ENCODE peak calls at places on chromosome 9, in ten cellular contexts. L, H, W, V, D, P, B, C, F and Q are unnamed samples.

GRCh38 chr9:27033815-27034403 is 28.4 kb upstream of the LRRC19 start:
- DNase-seq in L (peak; percentile 79), H (peak; percentile 66), W (peak; percentile 57), V (no peak), D (peak; percentile 71), P (no peak), B (peak; percentile 66), C (no peak), F (peak; percentile 76), Q (no peak)

GRCh38 chr9:137955586-137955985 is 78.0 kb downstream of the CACNA1B start:
- DNase-seq in L (no peak), H (no peak), W (no peak), V (no peak), D (no peak), P (no peak), B (no peak), C (no peak), F (no peak), Q (no peak)

GRCh38 chr9:89886281-89886700 is 281.5 kb downstream of the GADD45G start:
- DNase-seq in L (no peak), H (no peak), W (no peak), V (no peak), D (no peak), P (no peak), B (no peak), C (no peak), F (no peak), Q (no peak)

GRCh38 chr9:126066131-126066530 is 260.5 kb upstream of the MVB12B start:
- DNase-seq in L (no peak), H (no peak), W (no peak), V (no peak), D (no peak), P (no peak), B (no peak), C (no peak), F (no peak), Q (no peak)

GRCh38 chr9:113599647-113600476 is 136.3 kb downstream of the RGS3 start:
- DNase-seq in L (no peak), H (peak; percentile 59), W (peak; percentile 93), V (peak; percentile 55), D (no peak), P (peak; percentile 22), B (no peak), C (no peak), F (no peak), Q (peak; percentile 70)

GRCh38 chr9:134995792-134996120 is 78.0 kb upstream of the FCN1 start:
- DNase-seq in L (no peak), H (no peak), W (peak; percentile 8), V (peak; percentile 14), D (peak; percentile 21), P (no peak), B (no peak), C (no peak), F (no peak), Q (no peak)

GRCh38 chr9:84791608-84792007 is 122.1 kb downstream of the NTRK2 start:
- DNase-seq in L (no peak), H (peak; percentile 1), W (no peak), V (no peak), D (no peak), P (no peak), B (no peak), C (no peak), F (no peak), Q (no peak)

GRCh38 chr9:72150172-72150571 is 932 bp downstream of the GDA start:
- DNase-seq in L (no peak), H (no peak), W (no peak), V (no peak), D (no peak), P (no peak), B (no peak), C (no peak), F (no peak), Q (no peak)

GRCh38 chr9:133968966-133969617 is 23.0 kb downstream of the VAV2 start:
- DNase-seq in L (no peak), H (no peak), W (no peak), V (peak; percentile 45), D (no peak), P (no peak), B (no peak), C (no peak), F (no peak), Q (no peak)

GRCh38 chr9:133969681-133970580 is 22.2 kb downstream of the VAV2 start:
- DNase-seq in L (no peak), H (no peak), W (no peak), V (peak; percentile 69), D (no peak), P (no peak), B (no peak), C (no peak), F (no peak), Q (no peak)

GRCh38 chr9:133972041-133972970 is 19.8 kb downstream of the VAV2 start:
- DNase-seq in L (no peak), H (no peak), W (no peak), V (peak; percentile 72), D (no peak), P (peak; percentile 64), B (peak; percentile 82), C (no peak), F (no peak), Q (no peak)

GRCh38 chr9:133971121-133971951 is 20.8 kb downstream of the VAV2 start:
- DNase-seq in L (no peak), H (no peak), W (no peak), V (peak; percentile 75), D (no peak), P (no peak), B (no peak), C (no peak), F (no peak), Q (no peak)

DNA sequence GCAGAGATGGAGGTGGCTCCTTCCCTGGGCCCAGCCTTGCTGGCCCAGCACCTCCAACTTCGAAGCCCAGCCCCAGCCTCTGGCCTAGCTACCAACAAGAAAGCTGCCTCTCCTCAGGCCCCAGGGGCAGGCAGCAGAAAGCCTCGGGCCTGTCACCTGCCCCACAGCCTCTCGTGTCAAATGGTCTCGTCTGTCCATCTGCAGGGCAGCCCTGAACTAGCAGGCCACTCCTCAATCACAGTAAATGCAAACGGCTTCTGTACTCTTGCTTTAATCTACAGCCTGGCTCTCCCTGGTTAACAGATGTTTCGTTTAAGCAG is 21.6 kb downstream of the VAV2 start:
- DNase-seq in L (no peak), H (no peak), W (no peak), V (peak; percentile 37), D (no peak), P (no peak), B (no peak), C (no peak), F (no peak), Q (no peak)
- TF ChIP-seq CTCF in L (no peak), H (no peak), W (no peak), V (no peak), D (no peak), P (no peak), B (no peak), C (no peak), F (no peak), Q (no peak)

GRCh38 chr9:16921855-16922254 is 51.4 kb upstream of the BNC2 start:
- DNase-seq in L (no peak), H (peak; percentile 7), W (peak; percentile 53), V (no peak), D (no peak), P (peak; percentile 77), B (no peak), C (no peak), F (no peak), Q (no peak)
- TF ChIP-seq CTCF in L (no peak), H (no peak), W (peak; percentile 8), V (no peak), D (no peak), P (peak; percentile 25), B (no peak), C (no peak), F (no peak), Q (no peak)

DNA sequence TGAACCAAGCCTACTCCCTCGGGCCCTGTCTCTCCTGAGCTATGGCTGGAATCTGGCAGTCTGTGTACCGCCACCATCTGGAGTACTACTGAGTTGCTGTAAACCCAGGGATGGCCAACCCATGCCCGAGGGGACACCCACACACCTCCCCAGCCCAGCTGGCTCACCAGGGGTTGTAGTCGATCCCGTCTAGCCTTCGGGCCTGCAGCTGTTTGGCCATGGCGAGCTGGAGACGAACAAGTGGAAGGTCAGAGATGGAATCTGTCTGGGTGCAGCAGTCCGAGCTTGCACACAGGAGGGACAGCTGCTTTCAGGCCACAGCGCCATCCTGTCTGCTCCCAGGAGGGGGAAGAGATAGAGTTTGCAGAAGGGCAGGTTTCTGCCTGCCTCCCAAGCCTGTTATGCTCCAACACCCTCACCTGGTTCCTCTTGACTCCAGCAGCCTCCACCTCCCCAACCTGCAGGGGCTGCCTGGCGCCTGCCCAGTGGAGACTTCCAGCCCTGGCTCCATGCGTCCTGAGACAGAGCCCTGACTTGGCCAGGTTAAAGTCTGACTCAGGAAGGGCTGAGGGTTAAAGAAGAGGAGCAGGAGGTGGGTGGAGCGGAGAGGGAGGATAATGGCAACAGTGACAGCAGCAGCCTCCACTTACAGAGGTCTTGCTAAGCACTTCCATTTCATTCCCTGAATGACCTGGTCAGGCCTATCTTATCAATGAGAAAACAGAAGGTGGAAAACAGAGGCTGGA is 15.8 kb upstream of the SPOUT1 start:
- DNase-seq in L (no peak), H (no peak), W (no peak), V (peak; percentile 64), D (no peak), P (no peak), B (no peak), C (no peak), F (no peak), Q (no peak)
- TF ChIP-seq CTCF in L (peak; percentile 32), H (no peak), W (no peak), V (peak; percentile 3), D (no peak), P (no peak), B (no peak), C (no peak), F (no peak), Q (no peak)

GRCh38 chr9:110340306-110340705 is 2.6 kb upstream of the TXNDC8 start:
- DNase-seq in L (no peak), H (no peak), W (peak; percentile 39), V (no peak), D (no peak), P (no peak), B (no peak), C (no peak), F (no peak), Q (no peak)
- TF ChIP-seq CTCF in L (peak; percentile 85), H (peak; percentile 52), W (peak; percentile 59), V (peak; percentile 31), D (no peak), P (peak; percentile 43), B (no peak), C (no peak), F (peak; percentile 24), Q (peak; percentile 33)

GRCh38 chr9:38662763-38663593 is 42.6 kb upstream of the ANKRD18A start:
- DNase-seq in L (no peak), H (peak; percentile 43), W (peak; percentile 16), V (no peak), D (no peak), P (no peak), B (no peak), C (no peak), F (peak; percentile 74), Q (no peak)
- TF ChIP-seq CTCF in L (peak; percentile 67), H (peak; percentile 51), W (peak; percentile 33), V (no peak), D (no peak), P (no peak), B (no peak), C (no peak), F (peak; percentile 48), Q (peak; percentile 23)

GRCh38 chr9:131302244-131303075 is 12.9 kb downstream of the PLPP7 start:
- DNase-seq in L (no peak), H (no peak), W (no peak), V (no peak), D (no peak), P (no peak), B (no peak), C (no peak), F (no peak), Q (no peak)
- TF ChIP-seq CTCF in L (no peak), H (no peak), W (no peak), V (no peak), D (no peak), P (no peak), B (no peak), C (no peak), F (no peak), Q (no peak)